ENCODE peak calls at places on chromosomes 6 and 20, in nine cellular contexts. J is colonic mucosa; H is epithelial cell of esophagus; R is nephron progenitor cell; K is lower leg skin; Q is PC-9; V is CD4-positive, alpha-beta T cell; T is HFFc6; S is tibial artery. G is an unnamed sample.

GRCh38 chr20:13158339-13158738 is 62.7 kb upstream of the ISM1 start:
- DNase-seq in R (no peak), V (no peak), S (no peak), T (no peak), J (no peak), H (no peak), Q (no peak), K (no peak), G (no peak)

GRCh38 chr20:10524034-10524476 is 89.0 kb downstream of the SLX4IP start:
- DNase-seq in V (no peak), J (no peak), R (peak; percentile 31), T (no peak), H (no peak), S (peak; percentile 86), K (peak; percentile 64), Q (no peak), G (no peak)

GRCh38 chr20:19849341-19850189 is 91.5 kb downstream of the RIN2 start:
- DNase-seq in Q (no peak), R (no peak), T (peak; percentile 7), J (peak; percentile 16), K (no peak), V (no peak), S (no peak), H (no peak), G (no peak)

GRCh38 chr20:48295445-48295903 is 510.2 kb upstream of the SULF2 start:
- DNase-seq in V (no peak), J (no peak), R (peak; percentile 32), H (peak; percentile 89), Q (peak; percentile 84), S (no peak), T (peak; percentile 89), K (no peak), G (no peak)

GRCh38 chr6:135880066-135880972 is 28.8 kb downstream of the PDE7B start:
- DNase-seq in J (peak; percentile 26), H (no peak), R (no peak), T (peak; percentile 59), K (no peak), Q (no peak), V (peak; percentile 27), S (no peak), G (no peak)

GRCh38 chr6:4055420-4056041 is 23.4 kb downstream of the FAM217A start:
- DNase-seq in T (peak; percentile 78), H (peak; percentile 91), R (no peak), Q (peak; percentile 29), V (no peak), S (no peak), J (no peak), K (peak; percentile 34), G (no peak)

GRCh38 chr6:170250451-170250850 is 40.4 kb downstream of the DLL1 start:
- DNase-seq in Q (no peak), K (no peak), S (no peak), H (no peak), T (no peak), J (no peak), V (no peak), R (no peak), G (no peak)

GRCh38 chr6:134035823-134036296 is 16.6 kb downstream of the SLC2A12 start:
- DNase-seq in R (no peak), H (peak; percentile 88), V (no peak), K (no peak), S (no peak), T (no peak), J (peak; percentile 59), Q (peak; percentile 64), G (no peak)

GRCh38 chr6:2827112-2827511 is 14.6 kb downstream of the SERPINB1 start:
- DNase-seq in H (no peak), V (no peak), J (peak; percentile 6), K (no peak), S (no peak), T (no peak), R (no peak), Q (no peak), G (no peak)

GRCh38 chr20:25289886-25290597 is 42.2 kb downstream of the PYGB start:
- DNase-seq in K (no peak), R (no peak), V (no peak), Q (no peak), H (no peak), T (no peak), J (no peak), S (no peak), G (no peak)

GRCh38 chr6:25788305-25788922 is 33.9 kb downstream of the SLC17A4 start:
- DNase-seq in Q (peak; percentile 33), V (peak; percentile 29), K (no peak), R (peak; percentile 28), J (peak; percentile 70), H (peak; percentile 64), T (peak; percentile 39), S (peak; percentile 68), G (no peak)

DNA sequence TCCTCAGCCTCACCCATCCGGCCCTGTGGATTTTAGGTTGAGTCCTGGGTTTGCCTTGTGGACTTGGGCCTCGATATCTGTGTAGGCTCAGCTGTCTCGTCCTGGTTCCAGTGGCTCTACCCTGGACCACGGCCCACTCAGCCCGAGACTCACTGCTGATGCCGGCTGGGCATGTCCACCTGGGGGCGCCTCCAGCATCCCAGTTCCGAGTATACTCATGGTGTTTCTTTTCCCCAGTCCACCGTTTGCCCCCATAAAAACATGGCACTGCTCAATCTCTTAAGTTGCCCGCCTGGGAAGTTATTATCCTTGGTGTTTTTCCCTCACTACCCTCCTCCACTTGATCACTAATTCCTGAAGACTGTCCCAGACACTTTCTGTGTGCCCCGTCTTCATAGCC is 99.1 kb downstream of the ARID1B start:
- DNase-seq in H (no peak), K (no peak), J (no peak), Q (no peak), V (no peak), R (no peak), S (no peak), T (no peak), G (no peak)
- TF ChIP-seq CTCF in H (peak; percentile 24), K (no peak), J (no peak), Q (no peak), V (no peak), R (no peak), S (no peak), T (peak; percentile 61), G (no peak)

DNA sequence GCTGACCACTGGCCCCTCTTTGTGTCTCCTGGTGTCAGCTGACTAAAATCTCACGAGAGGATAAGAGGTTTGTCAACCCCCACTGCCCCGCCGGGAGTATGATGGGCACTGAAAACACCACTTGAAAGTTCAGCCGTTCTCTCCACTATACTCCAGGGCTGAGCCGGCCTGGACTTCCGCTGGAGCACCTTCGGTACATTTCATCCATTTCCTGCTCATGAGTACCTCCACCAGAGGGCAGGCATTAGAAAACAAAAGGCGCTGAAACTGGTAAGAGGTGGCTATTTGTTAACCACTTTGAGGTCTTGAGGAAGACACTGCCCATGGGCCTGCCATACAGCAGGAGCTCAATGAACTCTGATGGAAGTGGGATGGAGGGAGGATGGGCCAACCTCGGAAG is 17.9 kb upstream of the ANKRD60 start:
- DNase-seq in Q (no peak), S (no peak), J (no peak), H (peak; percentile 54), V (no peak), T (no peak), R (no peak), K (no peak), G (no peak)
- TF ChIP-seq CTCF in Q (peak; percentile 44), S (no peak), J (no peak), H (peak; percentile 53), V (no peak), T (peak; percentile 70), R (no peak), K (no peak), G (no peak)

DNA sequence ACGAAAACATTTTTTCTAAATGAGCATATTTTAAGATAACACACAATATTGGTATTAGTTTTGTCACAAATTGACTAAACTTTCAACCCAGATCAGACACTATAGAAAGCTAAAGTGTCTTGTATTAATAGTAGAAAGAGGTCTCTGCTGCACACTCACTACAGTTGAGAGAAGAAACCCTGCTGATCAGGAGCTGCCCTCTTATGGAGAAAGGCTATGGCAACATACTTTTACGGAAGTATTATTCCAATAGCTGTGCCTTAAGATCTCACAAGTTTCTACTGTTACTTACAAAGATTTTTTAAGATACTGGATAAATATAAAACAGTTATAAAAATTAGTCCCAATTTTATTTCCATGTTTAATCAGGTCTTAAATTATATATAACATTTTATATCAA is 155.7 kb downstream of the RIMS1 start:
- DNase-seq in S (no peak), V (no peak), H (peak; percentile 29), T (peak; percentile 15), R (no peak), Q (no peak), K (no peak), J (no peak), G (no peak)
- TF ChIP-seq CTCF in S (peak; percentile 26), V (no peak), H (peak; percentile 39), T (peak; percentile 63), R (no peak), Q (no peak), K (no peak), J (no peak), G (no peak)

DNA sequence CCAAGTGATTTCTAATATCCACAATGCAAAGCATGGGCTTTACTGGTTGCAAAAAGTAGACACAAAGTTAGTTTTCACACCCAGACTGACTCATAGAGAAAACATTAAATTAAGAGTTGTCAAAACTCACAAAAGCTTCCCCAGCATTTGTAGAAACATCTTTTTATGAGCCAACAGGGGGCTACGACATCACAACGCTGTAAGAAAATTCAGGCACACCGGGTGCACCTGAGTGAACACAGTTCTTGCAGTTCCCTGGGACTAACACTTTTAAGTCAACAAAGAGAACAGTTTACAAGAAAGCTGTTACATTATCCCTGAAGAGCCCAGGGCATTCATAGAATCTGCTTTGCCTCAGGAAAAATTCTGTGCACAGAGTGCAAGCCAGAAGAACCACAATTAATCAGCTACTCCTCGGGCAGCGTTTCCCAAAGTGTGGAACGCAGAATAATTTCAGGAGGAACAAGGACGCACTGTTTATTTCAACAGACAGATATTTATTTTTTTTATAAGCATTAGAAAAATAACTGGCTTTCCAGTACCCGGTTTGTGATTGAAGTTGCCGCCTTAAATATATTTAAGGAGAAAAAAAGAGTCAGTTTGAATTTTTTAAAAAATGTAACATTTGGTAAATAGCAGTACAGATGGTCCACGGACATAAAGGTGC is 1.2 kb downstream of the NCOA5 start:
- DNase-seq in V (no peak), S (no peak), R (no peak), K (no peak), Q (peak; percentile 7), J (no peak), H (peak; percentile 36), T (peak; percentile 42), G (no peak)
- TF ChIP-seq CTCF in V (no peak), S (no peak), R (no peak), K (no peak), Q (peak; percentile 19), J (no peak), H (no peak), T (peak; percentile 16), G (no peak)

G was measured in CD14-positive monocyte.